ENCODE peak calls at places on chromosomes 7 and 10, in five cellular contexts. F is effector memory CD4-positive, alpha-beta T cell; K is substantia nigra; M is activated T-helper 1 cell treated with anti-CD3 and anti-CD28 coated beads, Interleukin-2, amount 50 U/mL, for 16 hours; U is CD4-positive, alpha-beta T cell. O is an unnamed sample.

GRCh38 chr10:76899490-76899889 is 738.1 kb downstream of the KCNMA1 start:
- DNase-seq in M (no peak), K (no peak), F (no peak), U (no peak), O (no peak)

GRCh38 chr7:81301815-81302214 is 383.0 kb upstream of the SEMA3C start:
- DNase-seq in K (no peak), M (no peak), F (no peak), U (no peak), O (no peak)

GRCh38 chr10:61757525-61758397 is 95.0 kb downstream of the CABCOCO1 start:
- DNase-seq in M (no peak), F (no peak), U (no peak), K (no peak), O (no peak)

GRCh38 chr7:7122033-7122478 is 60.3 kb upstream of the C1GALT1 start:
- DNase-seq in U (no peak), K (no peak), M (no peak), F (no peak), O (no peak)

GRCh38 chr7:134826105-134826504 is 46.7 kb downstream of the CALD1 start:
- DNase-seq in U (no peak), K (no peak), F (no peak), M (no peak), O (no peak)

GRCh38 chr10:120503695-120504094 is 46.7 kb downstream of the PLPP4 start:
- DNase-seq in K (no peak), F (no peak), U (no peak), M (no peak), O (no peak)

GRCh38 chr7:112986256-112987031 is 100.2 kb downstream of the GPR85 start:
- DNase-seq in U (no peak), M (no peak), K (no peak), F (no peak), O (no peak)

GRCh38 chr7:33459340-33459751 is 330.0 kb downstream of the BBS9 start:
- DNase-seq in U (no peak), M (no peak), F (no peak), K (no peak), O (no peak)

GRCh38 chr10:96389785-96390184 is 31.0 kb upstream of the OPALIN start:
- DNase-seq in K (no peak), M (no peak), F (no peak), U (no peak), O (no peak)